ENCODE peak calls at places on chromosomes 7 and 10, in five cellular contexts. One of them, this sample, is unnamed. For H3K4me1, the result is how much of the 10 kb centered on the place peaks cover.

GRCh38 chr10:29688230-29688634 is 53.5 kb upstream of the SVIL start:
- DNase-seq in thyroid gland: no peak
- DNase-seq in heart left ventricle: no peak
- DNase-seq in spleen: no peak
- DNase-seq in neural progenitor cell: peak
- DNase-seq in this sample: no peak

GRCh38 chr10:30433779-30434272 is at the start of gene MAP3K8:
- DNase-seq in thyroid gland: peak
- DNase-seq in heart left ventricle: peak
- DNase-seq in spleen: peak
- DNase-seq in neural progenitor cell: peak
- DNase-seq in this sample: peak

GRCh38 chr7:110001254-110001938 is 1089.5 kb upstream of the LRRN3 start:
- DNase-seq in thyroid gland: no peak
- DNase-seq in heart left ventricle: no peak
- DNase-seq in spleen: no peak
- DNase-seq in neural progenitor cell: no peak
- DNase-seq in this sample: no peak

GRCh38 chr7:25389489-25390106 is 161.3 kb upstream of the NPVF start:
- DNase-seq in thyroid gland: peak
- DNase-seq in heart left ventricle: no peak
- DNase-seq in spleen: no peak
- DNase-seq in neural progenitor cell: peak
- DNase-seq in this sample: no peak

GRCh38 chr7:97298561-97298960 is 181.1 kb downstream of the SDHAF3 start:
- DNase-seq in thyroid gland: no peak
- DNase-seq in heart left ventricle: no peak
- DNase-seq in spleen: no peak
- DNase-seq in neural progenitor cell: no peak
- DNase-seq in this sample: no peak

GRCh38 chr10:97508342-97508741 is 9.6 kb downstream of the UBTD1 start:
- DNase-seq in thyroid gland: peak
- DNase-seq in heart left ventricle: no peak
- DNase-seq in spleen: peak
- DNase-seq in neural progenitor cell: no peak
- DNase-seq in this sample: no peak

GRCh38 chr10:45308707-45309106 is 6.7 kb downstream of the OR13A1 start:
- DNase-seq in thyroid gland: no peak
- DNase-seq in heart left ventricle: no peak
- DNase-seq in spleen: no peak
- DNase-seq in neural progenitor cell: no peak
- DNase-seq in this sample: no peak

GRCh38 chr7:99693427-99694200 is 13.8 kb upstream of the CYP3A5 start:
- DNase-seq in thyroid gland: peak
- DNase-seq in heart left ventricle: no peak
- DNase-seq in spleen: no peak
- DNase-seq in neural progenitor cell: peak
- DNase-seq in this sample: peak

GRCh38 chr10:86130737-86131475 is 235.7 kb downstream of the GRID1 start:
- DNase-seq in thyroid gland: no peak
- DNase-seq in heart left ventricle: no peak
- DNase-seq in spleen: no peak
- DNase-seq in neural progenitor cell: no peak
- DNase-seq in this sample: no peak

GRCh38 chr7:158303121-158303520 is 284.5 kb downstream of the PTPRN2 start:
- DNase-seq in thyroid gland: no peak
- DNase-seq in heart left ventricle: no peak
- DNase-seq in spleen: no peak
- DNase-seq in neural progenitor cell: peak
- DNase-seq in this sample: no peak

GRCh38 chr10:12704488-12704887 is 297.0 kb downstream of the CCDC3 start:
- DNase-seq in thyroid gland: no peak
- DNase-seq in heart left ventricle: no peak
- DNase-seq in spleen: no peak
- DNase-seq in neural progenitor cell: no peak
- DNase-seq in this sample: no peak

GRCh38 chr7:19982841-19983835 is 209.7 kb upstream of the TMEM196 start:
- DNase-seq in thyroid gland: peak
- DNase-seq in heart left ventricle: no peak
- DNase-seq in spleen: no peak
- DNase-seq in neural progenitor cell: peak
- DNase-seq in this sample: no peak

GRCh38 chr10:125008689-125009579 is 67.0 kb downstream of the ZRANB1 start:
- DNase-seq in thyroid gland: no peak
- DNase-seq in heart left ventricle: peak
- DNase-seq in spleen: peak
- DNase-seq in neural progenitor cell: peak
- DNase-seq in this sample: no peak

GRCh38 chr7:117219485-117219884 is 103.4 kb downstream of the WNT2 start:
- DNase-seq in thyroid gland: no peak
- DNase-seq in heart left ventricle: no peak
- DNase-seq in spleen: no peak
- DNase-seq in neural progenitor cell: no peak
- DNase-seq in this sample: no peak

DNA sequence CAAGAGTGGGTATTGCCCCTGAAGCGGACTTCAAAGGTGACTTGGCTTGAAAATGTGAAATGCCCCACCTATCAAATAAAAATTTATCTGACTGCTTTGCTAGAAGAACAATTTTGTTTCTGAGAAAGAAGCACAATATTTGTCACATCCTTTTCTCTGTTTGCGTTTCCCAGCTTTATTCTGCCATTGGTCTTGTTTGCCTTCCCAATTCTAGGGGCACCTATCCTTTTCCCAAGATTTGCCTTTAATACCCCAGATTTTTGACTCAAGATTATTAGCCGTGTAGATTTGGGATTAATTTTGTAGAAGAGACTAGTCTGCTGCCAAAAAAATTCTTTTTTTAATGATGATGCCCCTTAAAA is 110.2 kb upstream of the LRGUK start:
- DNase-seq in thyroid gland: no peak
- DNase-seq in heart left ventricle: no peak
- DNase-seq in spleen: no peak
- DNase-seq in neural progenitor cell: no peak
- DNase-seq in this sample: no peak
- TF ChIP-seq CTCF in thyroid gland: peak
- TF ChIP-seq CTCF in heart left ventricle: no peak
- TF ChIP-seq CTCF in spleen: peak
- TF ChIP-seq CTCF in neural progenitor cell: no peak
- TF ChIP-seq CTCF in this sample: no peak

GRCh38 chr10:72792288-72792687 is 100.3 kb downstream of the MCU start:
- DNase-seq in thyroid gland: no peak
- DNase-seq in heart left ventricle: no peak
- DNase-seq in spleen: no peak
- DNase-seq in neural progenitor cell: no peak
- DNase-seq in this sample: no peak
- H3K4me1 ChIP-seq in thyroid gland: under half
- H3K4me1 ChIP-seq in heart left ventricle: under half
- H3K4me1 ChIP-seq in spleen: under half
- H3K4me1 ChIP-seq in neural progenitor cell: under half
- H3K4me1 ChIP-seq in this sample: under half

GRCh38 chr10:109773818-109774440 is 149.4 kb downstream of the XPNPEP1 start:
- DNase-seq in thyroid gland: no peak
- DNase-seq in heart left ventricle: no peak
- DNase-seq in spleen: no peak
- DNase-seq in neural progenitor cell: peak
- DNase-seq in this sample: no peak
- TF ChIP-seq CTCF in thyroid gland: peak
- TF ChIP-seq CTCF in heart left ventricle: peak
- TF ChIP-seq CTCF in spleen: peak
- TF ChIP-seq CTCF in neural progenitor cell: peak
- TF ChIP-seq CTCF in this sample: no peak

GRCh38 chr7:2202361-2202761 is 30.4 kb downstream of the MAD1L1 start:
- DNase-seq in thyroid gland: no peak
- DNase-seq in heart left ventricle: peak
- DNase-seq in spleen: no peak
- DNase-seq in neural progenitor cell: no peak
- DNase-seq in this sample: no peak

GRCh38 chr7:2201686-2202360 is 30.9 kb downstream of the MAD1L1 start:
- DNase-seq in thyroid gland: no peak
- DNase-seq in heart left ventricle: peak
- DNase-seq in spleen: peak
- DNase-seq in neural progenitor cell: no peak
- DNase-seq in this sample: no peak

GRCh38 chr7:2199956-2200583 is 32.7 kb downstream of the MAD1L1 start:
- DNase-seq in thyroid gland: no peak
- DNase-seq in heart left ventricle: no peak
- DNase-seq in spleen: peak
- DNase-seq in neural progenitor cell: no peak
- DNase-seq in this sample: peak

GRCh38 chr7:2200584-2200980 is 32.2 kb downstream of the MAD1L1 start:
- DNase-seq in thyroid gland: no peak
- DNase-seq in heart left ventricle: no peak
- DNase-seq in spleen: peak
- DNase-seq in neural progenitor cell: no peak
- DNase-seq in this sample: no peak

GRCh38 chr7:2201128-2201527 is 31.6 kb downstream of the MAD1L1 start:
- DNase-seq in thyroid gland: no peak
- DNase-seq in heart left ventricle: peak
- DNase-seq in spleen: peak
- DNase-seq in neural progenitor cell: no peak
- DNase-seq in this sample: no peak
- H3K4me1 ChIP-seq in thyroid gland: under half
- H3K4me1 ChIP-seq in heart left ventricle: under half
- H3K4me1 ChIP-seq in spleen: under half
- H3K4me1 ChIP-seq in neural progenitor cell: under half
- H3K4me1 ChIP-seq in this sample: under half

GRCh38 chr10:77548671-77549070 is 88.9 kb downstream of the KCNMA1 start:
- DNase-seq in thyroid gland: no peak
- DNase-seq in heart left ventricle: no peak
- DNase-seq in spleen: no peak
- DNase-seq in neural progenitor cell: no peak
- DNase-seq in this sample: no peak
- TF ChIP-seq CTCF in thyroid gland: no peak
- TF ChIP-seq CTCF in heart left ventricle: no peak
- TF ChIP-seq CTCF in spleen: no peak
- TF ChIP-seq CTCF in neural progenitor cell: no peak
- TF ChIP-seq CTCF in this sample: no peak

GRCh38 chr7:80039255-80039884 is 95.3 kb upstream of the GNAI1 start:
- DNase-seq in thyroid gland: no peak
- DNase-seq in heart left ventricle: no peak
- DNase-seq in spleen: no peak
- DNase-seq in neural progenitor cell: no peak
- DNase-seq in this sample: no peak

GRCh38 chr7:80037689-80038088 is 96.9 kb upstream of the GNAI1 start:
- DNase-seq in thyroid gland: no peak
- DNase-seq in heart left ventricle: no peak
- DNase-seq in spleen: no peak
- DNase-seq in neural progenitor cell: no peak
- DNase-seq in this sample: no peak

GRCh38 chr7:80040335-80040734 is 94.3 kb upstream of the GNAI1 start:
- DNase-seq in thyroid gland: no peak
- DNase-seq in heart left ventricle: no peak
- DNase-seq in spleen: no peak
- DNase-seq in neural progenitor cell: no peak
- DNase-seq in this sample: no peak

GRCh38 chr7:80040752-80041151 is 93.9 kb upstream of the GNAI1 start:
- DNase-seq in thyroid gland: no peak
- DNase-seq in heart left ventricle: no peak
- DNase-seq in spleen: no peak
- DNase-seq in neural progenitor cell: no peak
- DNase-seq in this sample: no peak

GRCh38 chr7:80036107-80036506 is 98.5 kb upstream of the GNAI1 start:
- DNase-seq in thyroid gland: no peak
- DNase-seq in heart left ventricle: no peak
- DNase-seq in spleen: no peak
- DNase-seq in neural progenitor cell: no peak
- DNase-seq in this sample: no peak
- H3K4me1 ChIP-seq in thyroid gland: under half
- H3K4me1 ChIP-seq in heart left ventricle: under half
- H3K4me1 ChIP-seq in spleen: under half
- H3K4me1 ChIP-seq in neural progenitor cell: under half
- H3K4me1 ChIP-seq in this sample: under half

GRCh38 chr7:138158739-138159528 is 82.7 kb downstream of the AKR1D1 start:
- DNase-seq in thyroid gland: no peak
- DNase-seq in heart left ventricle: no peak
- DNase-seq in spleen: no peak
- DNase-seq in neural progenitor cell: no peak
- DNase-seq in this sample: no peak

GRCh38 chr7:138157702-138158101 is 81.4 kb downstream of the AKR1D1 start:
- DNase-seq in thyroid gland: no peak
- DNase-seq in heart left ventricle: no peak
- DNase-seq in spleen: no peak
- DNase-seq in neural progenitor cell: no peak
- DNase-seq in this sample: no peak

GRCh38 chr7:138164804-138165203 is 88.5 kb downstream of the AKR1D1 start:
- DNase-seq in thyroid gland: no peak
- DNase-seq in heart left ventricle: no peak
- DNase-seq in spleen: no peak
- DNase-seq in neural progenitor cell: no peak
- DNase-seq in this sample: no peak

GRCh38 chr7:138163800-138164199 is 87.5 kb downstream of the AKR1D1 start:
- DNase-seq in thyroid gland: no peak
- DNase-seq in heart left ventricle: no peak
- DNase-seq in spleen: no peak
- DNase-seq in neural progenitor cell: no peak
- DNase-seq in this sample: no peak

GRCh38 chr7:138161600-138162081 is 85.4 kb downstream of the AKR1D1 start:
- DNase-seq in thyroid gland: peak
- DNase-seq in heart left ventricle: no peak
- DNase-seq in spleen: peak
- DNase-seq in neural progenitor cell: peak
- DNase-seq in this sample: peak
- TF ChIP-seq CTCF in thyroid gland: peak
- TF ChIP-seq CTCF in heart left ventricle: peak
- TF ChIP-seq CTCF in spleen: peak
- TF ChIP-seq CTCF in neural progenitor cell: peak
- TF ChIP-seq CTCF in this sample: peak

This sample was measured in CD8-positive, alpha-beta T cell.